ENCODE peak calls at places on chromosomes 12 and 14, in five cellular contexts. A is GM10248, L is foreskin fibroblast, V is stomach, N is heart left ventricle. F is an unnamed sample.

GRCh38 chr14:51004801-51005526 is 60.7 kb upstream of the PYGL start:
- DNase-seq in A (no peak), L (peak), V (no peak), N (no peak), F (no peak)

GRCh38 chr14:69259531-69260245 is at the start of gene GALNT16:
- DNase-seq in A (peak), L (no peak), V (peak), N (peak), F (peak)

GRCh38 chr12:132342828-132343227 is 13.4 kb upstream of the GALNT9 start:
- DNase-seq in A (no peak), L (no peak), V (no peak), N (no peak), F (no peak)

GRCh38 chr14:74949859-74950572 is 5.4 kb downstream of the PGF start:
- DNase-seq in A (no peak), L (no peak), V (no peak), N (no peak), F (no peak)

GRCh38 chr14:22493143-22493542 is 95.9 kb downstream of the DAD1 start:
- DNase-seq in A (no peak), L (no peak), V (no peak), N (no peak), F (no peak)

GRCh38 chr12:1826401-1826800 is 6.0 kb downstream of the LRTM2 start:
- DNase-seq in A (no peak), L (no peak), V (no peak), N (no peak), F (no peak)

GRCh38 chr12:61902403-61902802 is 357.8 kb upstream of the USP15 start:
- DNase-seq in A (no peak), L (no peak), V (no peak), N (no peak), F (no peak)

GRCh38 chr12:46064548-46064947 is 74.2 kb upstream of the SCAF11 start:
- DNase-seq in A (no peak), L (no peak), V (no peak), N (no peak), F (no peak)

GRCh38 chr14:23294734-23295561 is 7.7 kb downstream of the PPP1R3E start:
- DNase-seq in A (no peak), L (peak), V (peak), N (peak), F (no peak)

GRCh38 chr12:39723831-39724230 is 104.2 kb upstream of the ABCD2 start:
- DNase-seq in A (no peak), L (peak), V (no peak), N (no peak), F (no peak)

GRCh38 chr12:22083167-22083566 is 37.1 kb downstream of the CMAS start:
- DNase-seq in A (no peak), L (no peak), V (no peak), N (no peak), F (no peak)

GRCh38 chr14:53979141-53979673 is 22.6 kb upstream of the BMP4 start:
- DNase-seq in A (no peak), L (no peak), V (no peak), N (no peak), F (no peak)

GRCh38 chr14:90616313-90616712 is 199.9 kb downstream of the TTC7B start:
- DNase-seq in A (no peak), L (no peak), V (no peak), N (no peak), F (no peak)

GRCh38 chr12:117524806-117525205 is 163.4 kb upstream of the NOS1 start:
- DNase-seq in A (no peak), L (no peak), V (no peak), N (no peak), F (no peak)

GRCh38 chr12:114938487-114939210 is 254.7 kb upstream of the TBX3 start:
- DNase-seq in A (no peak), L (no peak), V (no peak), N (no peak), F (no peak)

GRCh38 chr14:70188292-70188607 is 501 bp downstream of the SLC8A3 start:
- DNase-seq in A (peak), L (peak), V (no peak), N (no peak), F (no peak)

DNA sequence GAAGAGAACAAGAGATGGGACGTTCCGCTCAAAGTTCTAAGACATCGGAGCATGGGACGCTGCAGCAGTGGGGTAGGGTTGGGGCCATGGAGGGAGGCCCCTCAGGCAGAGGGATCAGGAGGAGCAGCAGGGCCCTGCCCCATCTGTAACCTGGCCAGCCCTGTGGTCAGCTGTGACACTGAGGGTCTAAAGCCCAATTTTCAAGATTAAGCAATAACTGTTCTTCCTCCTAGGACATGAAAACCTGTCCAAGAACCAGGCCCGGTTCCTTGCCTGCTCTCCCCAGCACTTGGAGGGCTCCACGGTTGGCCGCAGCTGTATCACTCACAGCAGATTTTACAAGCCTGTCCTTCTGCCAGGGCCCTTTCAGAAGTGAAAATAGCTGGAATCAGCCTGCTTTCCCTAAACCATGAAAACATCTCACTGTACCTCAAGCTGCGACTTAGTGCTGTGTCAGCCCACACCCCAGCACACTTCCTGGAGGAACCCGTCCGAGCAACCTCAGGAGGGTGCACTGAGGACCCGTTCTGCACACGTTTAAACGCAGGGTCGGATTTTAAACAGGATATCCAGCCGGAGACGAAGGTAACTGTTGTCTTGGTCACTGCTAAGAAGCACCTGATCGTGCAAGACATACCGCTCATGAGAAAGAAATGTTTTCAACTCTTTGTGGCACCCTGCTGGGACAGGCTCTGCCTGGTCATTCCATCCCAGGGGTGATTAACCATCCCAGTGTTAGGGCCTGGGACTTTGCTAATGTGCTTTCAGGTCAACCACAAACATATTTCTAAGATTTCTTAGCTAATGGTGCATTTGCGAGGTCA is 201.9 kb upstream of the DIO3 start:
- DNase-seq in A (no peak), L (no peak), V (no peak), N (peak), F (peak)
- TF ChIP-seq CTCF in A (no peak), L (no peak), V (no peak), N (no peak), F (no peak)

GRCh38 chr12:92943482-92944250 is 14.6 kb upstream of the EEA1 start:
- DNase-seq in A (no peak), L (no peak), V (no peak), N (no peak), F (no peak)
- TF ChIP-seq CTCF in A (peak), L (no peak), V (no peak), N (peak), F (no peak)

GRCh38 chr14:105411017-105411941 is 8.3 kb upstream of the MTA1 start:
- DNase-seq in A (peak), L (peak), V (peak), N (peak), F (peak)
- TF ChIP-seq CTCF in A (no peak), L (no peak), V (no peak), N (no peak), F (no peak)

GRCh38 chr14:96100171-96101064 is 61.3 kb downstream of the C14orf132 start:
- DNase-seq in A (peak), L (peak), V (peak), N (peak), F (peak)

GRCh38 chr14:96096639-96097610 is 57.8 kb downstream of the C14orf132 start:
- DNase-seq in A (no peak), L (no peak), V (no peak), N (no peak), F (no peak)

GRCh38 chr14:96097752-96098151 is 58.6 kb downstream of the C14orf132 start:
- DNase-seq in A (no peak), L (no peak), V (no peak), N (no peak), F (no peak)

GRCh38 chr14:96098999-96099335 is 59.8 kb downstream of the C14orf132 start:
- DNase-seq in A (no peak), L (no peak), V (no peak), N (no peak), F (no peak)

DNA sequence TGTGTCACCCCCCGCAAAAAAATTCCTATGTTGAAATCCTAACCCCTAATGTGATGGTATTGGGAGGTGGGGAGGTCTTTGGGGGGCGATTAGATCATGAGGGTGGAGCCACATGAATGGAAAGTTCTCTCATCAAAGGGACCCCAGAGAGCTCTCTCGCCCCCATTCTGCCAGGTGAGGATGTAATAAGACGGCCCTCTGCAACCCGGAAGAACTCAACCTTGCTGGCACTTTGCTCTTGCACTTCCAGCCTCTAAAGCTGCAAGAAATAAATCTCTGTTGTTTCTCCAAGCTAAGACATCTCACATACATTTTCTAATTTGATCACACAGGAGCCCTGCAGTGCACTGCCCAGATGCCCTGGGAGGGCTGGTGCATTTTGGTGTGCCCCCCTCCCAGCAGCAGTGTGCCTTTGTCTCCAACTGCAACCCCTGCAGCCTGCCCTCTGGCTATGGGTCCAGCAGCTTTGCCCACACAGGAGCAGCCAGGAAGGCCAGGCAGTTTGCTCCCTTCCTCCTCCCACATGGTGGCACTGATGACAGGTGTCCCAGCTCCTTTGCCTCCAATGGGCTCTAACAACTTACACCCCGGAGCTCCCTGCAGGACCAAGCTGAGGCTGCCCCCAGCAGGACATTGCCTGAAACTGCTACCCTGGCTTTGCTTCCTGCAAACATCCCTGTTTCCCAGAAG is 59.3 kb downstream of the C14orf132 start:
- DNase-seq in A (no peak), L (peak), V (peak), N (no peak), F (no peak)
- TF ChIP-seq CTCF in A (peak), L (peak), V (peak), N (peak), F (peak)

DNA sequence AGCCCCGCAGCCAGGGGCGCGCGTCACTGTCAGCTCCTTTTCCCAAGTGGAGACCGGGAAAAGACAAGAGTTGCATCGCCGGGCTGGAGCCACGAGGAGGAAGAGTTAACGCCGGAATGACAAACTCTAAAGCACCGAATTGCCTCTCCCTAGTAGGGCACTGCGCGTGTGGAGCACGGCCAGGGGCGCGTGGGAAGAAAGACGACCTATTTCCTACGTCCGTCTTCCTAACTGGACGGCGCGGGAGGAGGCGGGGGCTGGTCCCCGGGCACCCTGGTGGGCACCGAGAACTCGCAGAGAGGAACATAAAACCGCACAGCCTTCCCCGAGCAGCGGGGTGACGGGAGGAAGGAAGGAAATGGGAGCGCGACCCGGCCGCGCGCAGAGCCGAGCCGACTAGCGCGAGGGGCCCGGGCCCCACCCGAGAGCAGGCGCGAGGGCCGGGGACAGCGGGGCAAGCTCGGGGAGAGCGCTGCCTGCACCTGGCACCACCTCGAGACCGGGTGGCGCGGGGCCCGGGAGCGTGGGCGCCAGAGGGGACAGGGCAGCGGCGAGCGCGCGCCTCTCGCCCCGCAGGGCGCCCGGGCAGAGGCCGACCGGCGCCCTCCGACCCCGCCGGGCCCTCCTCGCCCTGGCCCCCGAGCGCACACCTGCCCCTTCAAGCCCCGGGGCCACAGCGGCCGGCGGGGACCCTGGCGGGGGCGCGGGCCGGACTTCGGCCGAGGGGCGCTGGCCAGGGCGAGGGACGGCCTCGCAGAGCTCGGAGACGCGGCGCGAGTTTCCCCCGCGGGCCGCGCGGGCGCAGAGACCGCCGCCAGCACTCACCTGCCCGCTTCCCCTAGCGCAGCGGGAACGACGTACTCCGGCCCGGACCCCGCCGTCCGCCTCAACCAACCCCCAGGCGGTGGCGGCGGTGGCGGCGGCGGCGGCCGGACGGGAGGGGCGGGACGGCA is 480 bp downstream of the SETD3 start:
- DNase-seq in A (peak), L (peak), V (peak), N (peak), F (peak)
- TF ChIP-seq CTCF in A (no peak), L (peak), V (no peak), N (no peak), F (peak)